ENCODE peak calls at places on chromosomes 1 and 21, in four cellular contexts. L is ELF-1, P is RWPE1, X is hippocampal formation. K is an unnamed sample.

GRCh38 chr1:151846062-151846568 is 6.5 kb upstream of the C2CD4D start:
- DNase-seq in L (peak; percentile 72), P (peak; percentile 58), X (no peak), K (peak; percentile 85)

GRCh38 chr1:25616932-25617625 is 488 bp downstream of the MAN1C1 start:
- DNase-seq in L (peak; percentile 41), P (no peak), X (no peak), K (peak; percentile 79)

GRCh38 chr1:186626533-186626932 is 53.7 kb downstream of the PTGS2 start:
- DNase-seq in L (no peak), P (no peak), X (no peak), K (no peak)

GRCh38 chr1:183699643-183700160 is 46.6 kb upstream of the APOBEC4 start:
- DNase-seq in L (peak; percentile 60), P (no peak), X (no peak), K (no peak)

GRCh38 chr1:185864889-185865288 is 130.7 kb downstream of the HMCN1 start:
- DNase-seq in L (no peak), P (peak; percentile 34), X (no peak), K (no peak)

GRCh38 chr1:164557270-164557669 is 1.7 kb upstream of the PBX1 start:
- DNase-seq in L (no peak), P (no peak), X (no peak), K (no peak)

GRCh38 chr1:7313081-7313546 is 458.0 kb upstream of the VAMP3 start:
- DNase-seq in L (no peak), P (no peak), X (peak; percentile 5), K (no peak)

GRCh38 chr1:43933386-43934278 is at the start of gene ARTN:
- DNase-seq in L (peak; percentile 72), P (peak; percentile 73), X (no peak), K (peak; percentile 96)

GRCh38 chr1:110150330-110151174 is at the start of gene SLC6A17:
- DNase-seq in L (peak; percentile 44), P (peak; percentile 74), X (no peak), K (peak; percentile 91)

GRCh38 chr21:31873696-31874599 is 1.1 kb downstream of the HUNK start:
- DNase-seq in L (peak; percentile 65), P (no peak), X (no peak), K (peak; percentile 91)

GRCh38 chr1:205629751-205630150 is 2.1 kb downstream of the ELK4 start:
- DNase-seq in L (no peak), P (no peak), X (no peak), K (no peak)

GRCh38 chr1:115114308-115114707 is 25.0 kb upstream of the TSPAN2 start:
- DNase-seq in L (no peak), P (no peak), X (no peak), K (no peak)

GRCh38 chr1:20630730-20631129 is 2.5 kb upstream of the PINK1 start:
- DNase-seq in L (no peak), P (no peak), X (no peak), K (no peak)

GRCh38 chr1:64098856-64099606 is 104.4 kb upstream of the UBE2U start:
- DNase-seq in L (no peak), P (no peak), X (no peak), K (no peak)

K was measured in H7.